ENCODE peak calls at places on chromosomes 12 and 14, in eight cellular contexts. Y, D, N, Z, S, G, U and R are unnamed samples.

GRCh38 chr12:110436231-110436630 is 13.9 kb downstream of the ARPC3 start:
- DNase-seq in Y (no peak), D (no peak), N (no peak), Z (no peak), S (no peak), G (no peak), U (no peak), R (no peak)

GRCh38 chr12:21806255-21806654 is 31.7 kb upstream of the KCNJ8 start:
- DNase-seq in Y (no peak), D (no peak), N (no peak), Z (no peak), S (no peak), G (no peak), U (no peak), R (no peak)

GRCh38 chr12:132658149-132658905 is 28.8 kb downstream of the POLE start:
- DNase-seq in Y (no peak), D (no peak), N (no peak), Z (no peak), S (no peak), G (no peak), U (no peak), R (no peak)

GRCh38 chr12:6963016-6963731 is 7.3 kb downstream of the PHB2 start:
- DNase-seq in Y (no peak), D (peak; percentile 17), N (no peak), Z (peak; percentile 95), S (no peak), G (no peak), U (peak; percentile 66), R (peak; percentile 92)

GRCh38 chr12:99722690-99723486 is 75.3 kb downstream of the GARIN6 start:
- DNase-seq in Y (no peak), D (no peak), N (no peak), Z (no peak), S (no peak), G (no peak), U (no peak), R (no peak)

GRCh38 chr12:99619389-99620158 is 28.0 kb upstream of the GARIN6 start:
- DNase-seq in Y (no peak), D (no peak), N (no peak), Z (no peak), S (no peak), G (no peak), U (no peak), R (no peak)

GRCh38 chr12:2876431-2877046 is 435 bp downstream of the FOXM1 start:
- DNase-seq in Y (peak; percentile 71), D (no peak), N (no peak), Z (no peak), S (peak; percentile 21), G (no peak), U (no peak), R (no peak)

GRCh38 chr12:13103391-13104033 is at the start of gene GSG1:
- DNase-seq in Y (no peak), D (no peak), N (no peak), Z (no peak), S (no peak), G (no peak), U (no peak), R (no peak)

GRCh38 chr14:58200480-58200841 is 512 bp downstream of the ACTR10 start:
- DNase-seq in Y (no peak), D (no peak), N (no peak), Z (no peak), S (no peak), G (no peak), U (no peak), R (no peak)

GRCh38 chr14:42378880-42379279 is 772.2 kb downstream of the LRFN5 start:
- DNase-seq in Y (no peak), D (no peak), N (no peak), Z (no peak), S (no peak), G (no peak), U (no peak), R (no peak)

GRCh38 chr12:52084491-52085231 is 5.2 kb downstream of the SMIM41 start:
- DNase-seq in Y (no peak), D (no peak), N (no peak), Z (no peak), S (no peak), G (no peak), U (no peak), R (no peak)

GRCh38 chr12:52015393-52016081 is 8.8 kb downstream of the TAMALIN start:
- DNase-seq in Y (no peak), D (no peak), N (no peak), Z (no peak), S (no peak), G (no peak), U (peak; percentile 48), R (no peak)

GRCh38 chr12:57845478-57846284 is 848 bp downstream of the CTDSP2 start:
- DNase-seq in Y (peak; percentile 55), D (peak; percentile 79), N (peak; percentile 58), Z (peak; percentile 82), S (peak; percentile 59), G (peak; percentile 71), U (peak; percentile 91), R (peak; percentile 74)

GRCh38 chr12:57848208-57848607 is 1.7 kb upstream of the CTDSP2 start:
- DNase-seq in Y (no peak), D (no peak), N (no peak), Z (no peak), S (no peak), G (no peak), U (no peak), R (no peak)

GRCh38 chr12:57844725-57845477 is 1.6 kb downstream of the CTDSP2 start:
- DNase-seq in Y (peak; percentile 71), D (peak; percentile 70), N (peak; percentile 84), Z (peak; percentile 58), S (peak; percentile 42), G (peak; percentile 86), U (peak; percentile 93), R (peak; percentile 74)

GRCh38 chr12:57846285-57846576 is 298 bp downstream of the CTDSP2 start:
- DNase-seq in Y (no peak), D (no peak), N (no peak), Z (peak; percentile 35), S (peak; percentile 50), G (no peak), U (no peak), R (no peak)

DNA sequence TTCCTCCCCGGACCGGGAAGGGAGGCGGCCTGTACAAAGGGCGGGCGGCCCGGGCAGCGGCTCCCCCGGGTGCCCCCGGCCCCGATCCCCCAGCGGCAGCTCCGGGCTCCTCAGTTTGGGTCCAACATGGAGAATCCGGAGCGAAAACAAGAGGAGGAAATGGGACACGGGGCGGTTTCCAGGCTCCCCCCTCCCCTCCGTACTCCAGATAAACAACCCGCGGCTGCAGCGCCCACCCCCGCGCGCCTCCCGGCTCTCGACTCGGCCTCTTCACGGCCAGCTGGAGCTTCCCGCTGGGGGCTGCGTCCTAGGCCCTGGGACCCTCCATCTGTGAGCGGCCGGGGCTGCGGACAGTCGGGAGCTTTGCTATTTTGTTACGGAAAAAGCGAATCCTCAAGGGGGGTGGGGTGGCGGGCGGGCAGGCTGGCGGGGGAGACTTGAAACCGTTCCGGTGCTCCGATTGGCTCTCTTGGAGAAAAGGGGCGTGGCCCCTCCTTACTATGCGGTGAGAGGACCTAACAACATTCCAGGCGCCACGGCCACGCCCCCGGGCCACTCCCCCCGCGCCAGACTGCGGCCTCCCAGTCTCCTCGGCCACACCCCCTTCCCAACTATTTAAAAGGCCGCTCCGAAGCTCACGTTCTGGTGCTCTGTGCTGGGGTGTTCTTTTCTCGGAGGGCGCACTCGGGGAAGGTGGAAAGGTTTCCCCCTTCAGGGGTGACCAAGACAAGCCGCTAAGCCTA is at the start of gene CTDSP2:
- DNase-seq in Y (peak; percentile 99), D (peak; percentile 100), N (peak; percentile 100), Z (peak; percentile 100), S (peak; percentile 83), G (peak; percentile 100), U (peak; percentile 100), R (peak; percentile 100)
- TF ChIP-seq CTCF in Y (no peak), D (peak; percentile 30), N (no peak), Z (no peak), S (no peak), G (no peak), U (peak; percentile 16), R (no peak)

DNA sequence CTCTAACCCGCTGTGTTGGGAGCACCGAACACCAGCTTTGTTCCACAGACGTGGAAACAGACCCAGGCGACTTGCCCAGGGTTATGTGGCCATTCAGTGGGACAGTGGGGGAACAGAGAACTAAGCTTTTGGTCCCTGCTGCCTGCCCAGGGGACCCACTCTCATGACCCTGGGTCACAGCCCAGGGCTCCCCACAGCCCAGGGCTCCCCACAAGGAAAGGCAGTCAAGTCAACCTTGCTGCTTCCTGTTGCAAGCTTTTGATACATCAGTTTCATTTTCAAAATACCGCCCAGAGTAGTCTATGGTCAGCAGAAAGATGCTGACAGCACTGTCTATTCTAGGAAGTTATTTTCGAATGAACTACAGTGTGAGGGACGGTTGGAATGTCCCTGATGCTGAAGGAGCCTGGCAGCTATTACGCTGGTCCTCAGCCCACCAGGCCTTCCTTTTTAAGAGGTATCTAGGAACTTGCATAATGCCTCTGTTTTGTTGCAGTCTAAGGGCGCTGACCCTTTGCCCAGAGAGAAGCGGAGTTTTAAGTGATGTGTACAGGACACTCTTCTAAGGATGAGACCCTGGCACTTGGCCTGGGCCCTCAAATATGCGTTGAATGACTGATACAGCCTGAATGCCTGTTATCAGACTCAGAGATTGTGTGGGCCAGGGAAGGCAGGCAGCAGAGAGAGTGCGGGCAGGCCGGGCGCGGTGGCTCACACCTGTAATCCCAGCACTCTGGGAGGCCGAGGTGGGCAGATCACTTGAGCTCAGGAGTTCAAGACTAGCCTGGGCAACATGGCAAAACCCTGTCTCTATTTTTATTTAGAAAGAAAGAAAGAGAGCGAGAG is 12.6 kb upstream of the TTC7B start:
- DNase-seq in Y (no peak), D (no peak), N (no peak), Z (peak; percentile 31), S (no peak), G (peak; percentile 32), U (peak; percentile 51), R (no peak)
- H3K4me3 ChIP-seq in Y (peak overlapping the region; percentile 20), D (peak overlapping the region; percentile 61), N (peak overlapping the region; percentile 55), Z (peak overlapping the region; percentile 44), S (peak overlapping the region; percentile 66), G (peak overlapping the region; percentile 33), U (peak overlapping the region; percentile 65), R (no peak overlapping the region)

DNA sequence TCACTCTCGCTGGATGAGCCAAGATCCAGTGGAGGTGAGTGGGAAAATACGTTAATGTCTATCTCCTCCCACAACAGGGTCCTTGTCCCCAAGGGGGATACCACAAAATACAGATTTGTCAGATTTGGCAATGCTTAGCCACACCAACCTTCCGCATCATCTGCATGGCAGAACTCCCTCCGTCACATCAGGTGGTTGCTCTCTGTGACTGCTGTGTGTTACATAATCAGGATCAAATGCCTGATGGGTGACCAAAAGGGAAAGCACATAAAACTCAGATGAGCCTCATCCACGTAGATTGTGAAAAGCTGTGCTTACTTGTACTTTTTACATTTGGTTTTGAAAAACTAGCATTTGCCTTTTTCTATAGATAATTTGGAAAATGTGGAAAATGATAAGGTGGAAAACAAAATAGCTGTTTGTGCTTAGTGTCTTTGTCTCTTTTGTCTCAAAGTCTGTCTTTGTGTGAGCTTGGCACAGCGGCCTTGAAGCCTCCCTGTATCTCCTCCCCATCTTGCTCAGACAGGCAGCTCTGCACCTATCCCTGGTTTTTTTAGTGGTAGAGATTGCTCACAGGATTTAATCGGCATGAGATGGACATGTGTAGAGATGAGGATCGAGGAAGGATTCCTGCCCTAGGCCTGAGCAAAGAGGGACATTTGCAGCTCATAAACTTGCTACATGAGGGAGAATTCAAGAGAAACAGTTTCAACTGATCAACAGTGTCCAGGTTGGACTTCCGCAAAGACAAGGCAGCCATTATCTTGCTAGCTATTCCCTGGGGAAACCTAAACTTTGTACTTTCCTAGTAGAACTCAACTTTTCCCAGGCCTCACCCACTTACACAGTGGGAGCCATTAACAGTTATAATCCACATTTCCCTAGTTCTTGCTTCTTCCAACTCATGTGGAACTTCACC is 3.6 kb upstream of the FGF6 start:
- DNase-seq in Y (no peak), D (no peak), N (no peak), Z (no peak), S (no peak), G (no peak), U (no peak), R (peak; percentile 11)
- H3K9me3 ChIP-seq in Y (no peaks in the 10 kb centered on the region), D (peaks cover 12% of the 10 kb centered on the region), N (no peaks in the 10 kb centered on the region), Z (no peaks in the 10 kb centered on the region), S (no peaks in the 10 kb centered on the region), G (no peaks in the 10 kb centered on the region), U (no peaks in the 10 kb centered on the region), R (no peaks in the 10 kb centered on the region)

GRCh38 chr12:29889737-29890136 is 106.0 kb upstream of the TMTC1 start:
- DNase-seq in Y (no peak), D (peak; percentile 28), N (peak; percentile 75), Z (peak; percentile 55), S (no peak), G (peak; percentile 18), U (peak; percentile 59), R (peak; percentile 55)
- TF ChIP-seq CTCF in Y (no peak), D (peak; percentile 75), N (peak; percentile 17), Z (peak; percentile 19), S (no peak), G (no peak), U (peak; percentile 58), R (no peak)